ENCODE peak calls at places on chromosomes 6 and 20, in six cellular contexts. N is fibroblast of lung, Y is cardiac muscle cell, A is colonic mucosa, W is cardiac fibroblast, O is gastrocnemius medialis. P is an unnamed sample.

GRCh38 chr20:58028123-58028522 is 200.3 kb downstream of the ANKRD60 start:
- DNase-seq in O (no peak), Y (peak), A (peak), W (no peak), N (no peak), P (no peak)

GRCh38 chr6:137697267-137697938 is 169.7 kb upstream of the TNFAIP3 start:
- DNase-seq in O (no peak), W (peak), N (peak), A (peak), Y (peak), P (peak)

GRCh38 chr6:132491303-132491702 is 21.6 kb downstream of the STX7 start:
- DNase-seq in N (peak), Y (no peak), W (peak), O (no peak), A (no peak), P (peak)

GRCh38 chr6:39980839-39981580 is 46.7 kb upstream of the MOCS1 start:
- DNase-seq in A (peak), N (peak), W (peak), O (no peak), Y (peak), P (peak)

GRCh38 chr6:29834564-29835436 is 7.2 kb downstream of the HLA-G start:
- DNase-seq in W (peak), N (no peak), A (peak), Y (peak), O (peak), P (peak)

GRCh38 chr20:63238491-63239126 is 2.9 kb downstream of the BIRC7 start:
- DNase-seq in Y (no peak), W (no peak), N (no peak), O (no peak), A (no peak), P (no peak)

GRCh38 chr6:169589293-169589692 is 112.5 kb downstream of the WDR27 start:
- DNase-seq in Y (no peak), W (peak), O (no peak), N (peak), A (peak), P (no peak)

GRCh38 chr6:2410982-2411381 is 165.6 kb upstream of the GMDS start:
- DNase-seq in A (no peak), N (no peak), Y (no peak), O (no peak), W (no peak), P (no peak)

GRCh38 chr6:89970072-89970471 is 75.8 kb downstream of the GJA10 start:
- DNase-seq in W (no peak), O (no peak), A (no peak), N (no peak), Y (no peak), P (no peak)

GRCh38 chr6:130928993-130929678 is 101.9 kb downstream of the SMLR1 start:
- DNase-seq in Y (no peak), A (no peak), W (peak), N (peak), O (no peak), P (peak)

GRCh38 chr6:106470316-106470715 is 109.8 kb downstream of the CRYBG1 start:
- DNase-seq in W (peak), A (no peak), N (no peak), O (no peak), Y (no peak), P (no peak)

GRCh38 chr6:108612852-108613251 is 52.1 kb downstream of the FOXO3 start:
- DNase-seq in A (no peak), O (no peak), Y (no peak), N (no peak), W (no peak), P (no peak)

GRCh38 chr20:18705906-18706305 is 107.7 kb upstream of the SCP2D1 start:
- DNase-seq in O (no peak), W (no peak), A (no peak), Y (no peak), N (no peak), P (peak)

GRCh38 chr20:4160761-4161305 is 145.5 kb upstream of the RNF24 start:
- DNase-seq in O (peak), A (no peak), W (no peak), N (peak), Y (peak), P (no peak)

GRCh38 chr20:38125157-38126056 is 39.7 kb downstream of the TGM2 start:
- DNase-seq in W (peak), Y (no peak), A (peak), O (no peak), N (peak), P (no peak)

GRCh38 chr6:136180729-136181128 is 69.4 kb downstream of the MTFR2 start:
- DNase-seq in Y (no peak), W (peak), A (no peak), O (no peak), N (no peak), P (no peak)

GRCh38 chr20:10875653-10876052 is 201.9 kb upstream of the JAG1 start:
- DNase-seq in A (no peak), W (no peak), O (no peak), N (no peak), Y (no peak), P (no peak)

GRCh38 chr6:105136433-105137350 is 43.1 kb downstream of the POPDC3 start:
- DNase-seq in N (peak), Y (peak), A (peak), W (peak), O (peak), P (peak)

GRCh38 chr20:50270569-50270968 is 79.9 kb downstream of the CEBPB start:
- DNase-seq in N (no peak), A (no peak), W (no peak), Y (no peak), O (no peak), P (no peak)

GRCh38 chr6:131572686-131573415 is at the start of gene ARG1:
- DNase-seq in W (no peak), O (no peak), N (no peak), Y (no peak), A (no peak), P (no peak)

GRCh38 chr20:2314759-2315439 is 19.1 kb downstream of the TGM3 start:
- DNase-seq in W (peak), O (peak), A (no peak), N (peak), Y (no peak), P (peak)

GRCh38 chr6:46014511-46015118 is 1.0 kb downstream of the CLIC5 start:
- DNase-seq in A (peak), Y (peak), W (no peak), N (no peak), O (peak), P (no peak)

GRCh38 chr6:26187981-26188635 is 100.9 kb downstream of the HFE start:
- DNase-seq in W (peak), N (peak), A (peak), Y (peak), O (no peak), P (peak)

GRCh38 chr6:42251911-42252637 is 34.4 kb upstream of the MRPS10 start:
- DNase-seq in Y (peak), W (peak), O (peak), N (peak), A (peak), P (no peak)

GRCh38 chr6:149901444-149902140 is 3.7 kb upstream of the RAET1E start:
- DNase-seq in Y (no peak), A (no peak), O (no peak), W (no peak), N (no peak), P (no peak)

GRCh38 chr6:16130932-16131387 is 2.1 kb downstream of the MYLIP start:
- DNase-seq in Y (peak), W (peak), O (peak), A (peak), N (peak), P (peak)

GRCh38 chr6:125273965-125274364 is 27.8 kb downstream of the HDDC2 start:
- DNase-seq in N (peak), A (peak), W (peak), Y (no peak), O (no peak), P (no peak)

DNA sequence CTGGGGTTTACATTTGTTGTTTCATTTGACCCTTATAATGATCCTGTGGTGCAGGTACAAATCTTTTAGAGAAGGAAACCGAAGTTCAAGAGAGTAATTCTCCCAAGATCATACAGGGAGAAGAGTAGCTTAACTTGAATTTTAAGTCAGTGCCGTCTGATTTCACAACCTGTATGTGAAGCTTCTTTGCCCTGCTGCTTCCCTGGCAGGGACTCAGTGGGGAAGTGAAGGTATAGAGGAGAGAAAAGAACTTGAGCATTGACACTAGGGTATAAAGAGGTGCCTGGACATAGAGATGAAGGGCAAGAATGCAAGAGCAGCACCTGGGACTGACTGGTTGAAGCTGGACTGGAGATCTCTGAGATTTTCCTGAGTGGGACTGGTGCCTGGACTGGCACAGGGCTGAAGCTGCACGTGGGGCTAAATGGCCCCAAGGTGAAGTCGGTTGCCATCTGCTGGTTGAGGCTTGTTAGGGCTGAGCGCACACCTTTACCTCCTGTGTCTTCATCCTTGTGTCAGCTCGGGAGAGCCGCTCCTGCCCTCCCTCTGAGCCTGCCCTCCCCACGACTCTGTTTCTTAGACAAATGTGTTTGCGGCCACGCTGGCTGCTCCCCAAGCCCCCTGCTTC is 41.8 kb downstream of the FARS2 start:
- DNase-seq in W (peak), A (peak), N (peak), O (peak), Y (peak), P (no peak)
- TF ChIP-seq CTCF in W (peak), A (peak), N (peak), O (peak), Y (peak), P (peak)

GRCh38 chr6:21019614-21020013 is 485.4 kb downstream of the CDKAL1 start:
- DNase-seq in A (no peak), W (peak), N (no peak), O (no peak), Y (no peak), P (no peak)
- TF ChIP-seq CTCF in A (no peak), W (peak), N (peak), O (no peak), Y (peak), P (peak)

DNA sequence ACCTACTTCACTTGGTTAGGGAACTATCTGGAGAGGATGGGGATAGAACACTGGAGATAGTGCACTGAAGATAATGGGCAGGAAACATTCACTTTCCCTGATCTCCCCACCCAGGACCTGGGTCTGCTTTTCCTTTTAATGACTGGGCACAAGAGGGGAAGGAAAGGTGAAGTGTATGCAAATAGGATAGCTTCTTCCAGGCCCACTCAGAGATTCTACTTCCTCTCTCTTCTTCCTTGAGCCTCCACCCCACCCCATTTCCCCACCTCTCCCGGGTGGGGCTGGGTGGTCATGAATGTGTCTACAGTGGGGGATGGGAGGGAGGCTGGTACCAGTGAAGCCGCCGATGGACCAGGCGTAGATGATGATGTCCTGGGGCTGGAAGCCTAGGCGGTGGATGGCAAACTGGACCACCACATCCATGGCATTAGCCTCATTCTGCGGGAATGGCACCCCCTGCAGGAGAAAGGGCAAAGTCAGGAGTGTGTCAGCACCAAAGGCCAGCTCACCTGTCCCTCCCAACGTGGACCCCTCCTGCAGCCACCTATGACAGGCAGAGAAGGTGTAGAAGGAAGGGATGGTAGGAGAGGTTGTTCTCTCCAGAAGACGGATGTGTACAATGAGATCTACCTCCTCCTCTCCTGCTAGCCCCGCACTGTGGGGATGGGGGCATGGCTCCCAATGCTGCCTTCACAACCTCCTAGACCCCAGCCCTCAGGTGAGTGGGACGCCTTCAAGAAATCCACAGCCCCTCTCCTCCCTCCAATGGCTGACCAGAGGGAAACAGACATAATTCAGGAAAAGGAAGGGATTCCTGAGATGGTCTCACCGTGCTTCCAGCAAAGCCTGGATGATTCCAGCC is 8.6 kb upstream of the LY6G5C start:
- DNase-seq in A (no peak), W (no peak), Y (no peak), O (no peak), N (no peak), P (no peak)
- TF ChIP-seq CTCF in A (peak), W (peak), Y (peak), O (no peak), N (peak), P (peak)

DNA sequence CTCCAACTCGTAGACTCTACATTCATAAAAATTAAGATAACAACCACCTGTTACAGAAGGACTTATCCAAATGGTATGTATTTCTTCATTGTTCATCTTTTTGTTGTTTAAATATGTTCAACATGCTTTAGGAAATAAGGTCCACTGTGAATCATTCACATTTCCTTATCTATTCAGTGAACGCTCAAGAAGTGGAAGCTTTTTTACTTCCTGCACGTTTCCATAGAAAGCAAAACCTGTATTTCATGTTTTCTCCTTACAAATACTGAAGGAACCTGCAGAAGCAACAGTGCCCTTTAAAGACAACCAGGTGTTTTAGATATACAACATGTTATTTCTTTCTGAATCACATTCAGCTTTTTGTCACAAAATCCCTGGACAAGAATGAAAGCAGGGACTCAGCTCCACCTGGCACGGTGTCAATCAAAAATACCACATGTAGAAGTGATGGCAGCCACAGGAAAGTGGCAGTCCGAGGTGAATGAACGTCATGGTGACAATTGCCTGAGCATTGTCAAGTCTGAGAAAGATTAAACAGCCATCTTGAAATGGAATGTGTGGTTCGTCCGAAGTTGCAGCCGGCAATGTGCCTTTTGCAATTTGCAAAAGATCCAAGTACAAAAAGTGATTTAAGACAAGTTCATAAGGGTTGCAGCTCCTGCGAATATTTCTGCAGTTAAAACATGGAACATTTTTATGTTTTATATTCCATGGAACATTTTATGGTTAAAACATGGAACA is 66.7 kb upstream of the RIPOR2 start:
- DNase-seq in W (no peak), N (no peak), A (no peak), O (no peak), Y (no peak), P (no peak)
- TF ChIP-seq CTCF in W (no peak), N (no peak), A (no peak), O (no peak), Y (no peak), P (no peak)

GRCh38 chr20:42018979-42019378 is 400.8 kb upstream of the CHD6 start:
- DNase-seq in A (no peak), W (no peak), Y (no peak), N (no peak), O (no peak), P (no peak)

GRCh38 chr20:42024653-42025052 is 406.5 kb upstream of the CHD6 start:
- DNase-seq in N (no peak), Y (peak), W (no peak), O (no peak), A (no peak), P (no peak)

GRCh38 chr20:42020316-42020715 is 402.1 kb upstream of the CHD6 start:
- DNase-seq in W (no peak), A (no peak), N (no peak), O (no peak), Y (no peak), P (no peak)
- TF ChIP-seq CTCF in W (no peak), A (no peak), N (no peak), O (no peak), Y (no peak), P (no peak)

GRCh38 chr6:75543311-75543710 is 49.7 kb upstream of the FILIP1 start:
- DNase-seq in A (no peak), W (no peak), O (no peak), Y (no peak), N (no peak), P (no peak)

GRCh38 chr6:75551367-75551952 is 50.2 kb upstream of the SENP6 start:
- DNase-seq in A (no peak), O (no peak), N (no peak), W (no peak), Y (no peak), P (no peak)

GRCh38 chr6:75550544-75551167 is 51.0 kb upstream of the SENP6 start:
- DNase-seq in Y (no peak), N (peak), W (no peak), A (no peak), O (no peak), P (no peak)

DNA sequence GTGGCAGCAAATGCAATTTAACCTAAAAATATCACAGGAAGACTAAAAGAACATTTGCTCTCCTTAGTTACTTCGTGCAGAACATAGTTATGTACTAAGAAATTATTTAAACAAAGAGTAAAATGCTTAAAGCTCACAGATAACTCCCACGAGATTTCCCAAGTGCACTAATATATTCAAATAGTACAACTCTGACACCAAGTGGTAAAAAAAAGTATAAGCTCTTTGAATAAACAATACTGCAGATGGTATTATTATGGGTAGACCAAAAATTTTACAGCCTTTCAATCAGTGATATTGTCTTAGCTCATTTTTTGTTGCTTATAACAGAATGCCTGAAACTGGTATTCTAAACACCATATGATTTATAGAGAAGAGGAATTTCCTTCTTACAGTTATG is 52.8 kb upstream of the FILIP1 start:
- DNase-seq in W (peak), N (no peak), O (no peak), Y (peak), A (no peak), P (peak)
- TF ChIP-seq CTCF in W (peak), N (peak), O (no peak), Y (peak), A (no peak), P (peak)

DNA sequence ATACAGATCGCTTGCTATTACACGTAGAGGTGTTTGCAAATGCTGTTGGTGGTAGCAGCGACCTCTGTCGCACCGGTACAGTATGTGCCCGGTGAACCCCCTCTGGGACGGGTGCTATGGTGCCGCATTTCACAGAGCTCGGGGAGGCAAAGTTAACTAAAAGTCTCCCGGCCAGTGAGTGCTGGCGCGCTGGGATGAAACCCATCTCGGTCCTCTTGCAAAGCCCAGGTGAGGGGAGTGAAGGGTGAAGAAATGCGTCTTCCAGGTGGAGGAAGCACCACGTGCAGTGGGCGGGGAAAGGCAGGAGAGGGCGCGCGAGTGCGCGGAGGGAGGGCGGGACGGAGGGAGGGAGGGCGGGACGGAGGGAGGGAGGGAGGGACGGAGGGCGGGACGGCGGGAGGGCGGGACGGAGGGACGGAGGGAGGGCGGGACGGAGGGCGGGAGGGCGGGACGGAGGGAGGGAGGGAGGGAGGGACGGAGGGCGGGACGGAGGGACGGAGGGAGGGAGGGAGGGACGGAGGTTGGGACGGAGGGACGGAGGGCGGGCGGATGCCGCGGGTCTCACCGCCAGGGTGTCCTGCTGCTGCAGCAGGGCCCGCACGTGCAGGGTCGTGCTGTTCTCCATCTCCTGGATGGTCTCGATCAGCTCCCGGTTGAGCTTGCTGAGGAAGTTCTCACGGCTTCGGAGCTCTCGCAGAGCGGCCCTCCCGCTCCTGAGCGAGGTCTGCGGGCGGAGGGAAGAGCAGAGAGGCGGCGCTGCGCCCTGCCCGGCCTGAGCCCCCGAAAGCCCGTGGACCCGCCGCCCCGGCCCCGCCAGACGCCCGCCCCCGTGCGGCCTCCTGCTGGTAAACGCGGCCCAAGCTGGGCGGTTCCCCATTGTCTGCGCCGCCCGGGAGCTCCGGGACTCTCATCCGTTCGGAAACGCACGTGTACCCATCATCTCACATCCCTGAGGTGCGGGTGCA is 11.7 kb downstream of the C20orf96 start:
- DNase-seq in W (no peak), N (no peak), A (no peak), Y (no peak), O (no peak), P (no peak)
- TF ChIP-seq CTCF in W (peak), N (no peak), A (no peak), Y (peak), O (no peak), P (no peak)

GRCh38 chr20:61885759-61886715 is 179.6 kb downstream of the TAF4 start:
- DNase-seq in W (no peak), A (no peak), Y (no peak), O (no peak), N (no peak), P (no peak)
- TF ChIP-seq CTCF in W (no peak), A (no peak), Y (no peak), O (no peak), N (no peak), P (no peak)